ENCODE peak calls at places on chromosomes 6 and 20, in seven cellular contexts. R is GM04504; J is stimulated activated CD4-positive, alpha-beta T cell treated with anti-CD3 and anti-CD28 coated beads, TNF-alpha, amount 100 ng/mL, for 4 hours; I is RCC 7860; S is T-helper 22 cell; Y is BJ; Z is activated CD4-positive, alpha-beta T cell treated with anti-CD3 and anti-CD28 coated beads for 4 hours. V is an unnamed sample.

GRCh38 chr6:147204060-147204785 is at the start of gene STXBP5:
- DNase-seq in J (no peak), I (peak), S (peak), Y (no peak), R (no peak), Z (peak), V (peak)

GRCh38 chr6:41269716-41270115 is 16.8 kb downstream of the TREM1 start:
- DNase-seq in Y (no peak), R (no peak), S (no peak), J (no peak), I (no peak), Z (no peak), V (no peak)

GRCh38 chr20:53150532-53150931 is 178.4 kb downstream of the TSHZ2 start:
- DNase-seq in J (no peak), S (no peak), R (no peak), Y (no peak), I (no peak), Z (no peak), V (no peak)

GRCh38 chr20:35561671-35562070 is 19.8 kb downstream of the ERGIC3 start:
- DNase-seq in R (no peak), S (no peak), I (no peak), J (no peak), Y (no peak), Z (no peak), V (peak)

GRCh38 chr20:35568645-35569044 is 26.8 kb downstream of the ERGIC3 start:
- DNase-seq in Y (no peak), Z (no peak), I (peak), R (no peak), S (no peak), J (no peak), V (peak)

GRCh38 chr6:156777577-156777865 is 343 bp downstream of the ARID1B start:
- DNase-seq in I (no peak), Y (no peak), S (no peak), R (no peak), Z (no peak), J (no peak), V (peak)

GRCh38 chr6:44235891-44236516 is 10.9 kb upstream of the HSP90AB1 start:
- DNase-seq in S (no peak), I (no peak), R (no peak), Z (no peak), Y (no peak), J (no peak), V (no peak)

GRCh38 chr20:52824494-52825216 is 147.5 kb upstream of the TSHZ2 start:
- DNase-seq in Y (no peak), S (no peak), I (no peak), R (no peak), Z (no peak), J (no peak), V (no peak)

GRCh38 chr20:10466325-10466724 is 31.2 kb downstream of the SLX4IP start:
- DNase-seq in R (no peak), J (no peak), Z (no peak), I (no peak), S (no peak), Y (no peak), V (peak)

GRCh38 chr6:113967777-113968176 is 3.2 kb downstream of the HDAC2 start:
- DNase-seq in R (no peak), J (no peak), Y (no peak), S (no peak), I (no peak), Z (no peak), V (no peak)

V was measured in D341Med.